ENCODE peak calls at places on chromosome 4, in seven cellular contexts. I is K562, S is HCT116, X is A549, D is HepG2, T is GM12878, Z is SK-N-SH. C is an unnamed sample.

GRCh38 chr4:168272488-168272887 is 46.1 kb downstream of the DDX60 start:
- DNase-seq in T (no peak), X (no peak), S (no peak), I (no peak), D (no peak), Z (no peak), C (no peak)

GRCh38 chr4:149884529-149885206 is 69.0 kb upstream of the IQCM start:
- DNase-seq in S (no peak), Z (no peak), I (no peak), T (no peak), D (no peak), X (no peak), C (no peak)

GRCh38 chr4:3700223-3700622 is 66.0 kb upstream of the ADRA2C start:
- DNase-seq in X (no peak), T (no peak), S (no peak), Z (no peak), D (no peak), I (no peak), C (no peak)

GRCh38 chr4:7073526-7074390 is 5.9 kb upstream of the GRPEL1 start:
- DNase-seq in T (no peak), I (peak), D (peak), Z (peak), S (peak), X (peak), C (peak)

GRCh38 chr4:20137176-20137575 is 114.5 kb upstream of the SLIT2 start:
- DNase-seq in I (no peak), T (no peak), S (no peak), X (no peak), Z (no peak), D (no peak), C (no peak)

GRCh38 chr4:99157478-99157935 is 13.4 kb upstream of the ADH4 start:
- DNase-seq in T (no peak), Z (no peak), I (no peak), X (peak), S (no peak), D (peak), C (no peak)

GRCh38 chr4:5783486-5783885 is 72.5 kb downstream of the EVC start:
- DNase-seq in X (no peak), D (no peak), Z (no peak), I (no peak), T (no peak), S (no peak), C (no peak)

GRCh38 chr4:155954118-155954503 is 445 bp upstream of the CTSO start:
- DNase-seq in T (no peak), Z (no peak), X (no peak), D (no peak), I (no peak), S (no peak), C (no peak)

GRCh38 chr4:72063726-72064125 is 31.9 kb downstream of the NPFFR2 start:
- DNase-seq in X (no peak), I (no peak), D (no peak), Z (no peak), T (no peak), S (no peak), C (no peak)

GRCh38 chr4:121973791-121974190 is 21.9 kb upstream of the TRPC3 start:
- DNase-seq in S (no peak), X (no peak), T (no peak), I (no peak), D (no peak), Z (no peak), C (no peak)

GRCh38 chr4:138576684-138577083 is 334.5 kb upstream of the SLC7A11 start:
- DNase-seq in X (peak), D (peak), I (peak), T (no peak), S (peak), Z (no peak), C (no peak)

GRCh38 chr4:39285853-39286252 is 80.3 kb downstream of the RFC1 start:
- DNase-seq in D (no peak), X (no peak), Z (no peak), S (no peak), I (no peak), T (no peak), C (no peak)

GRCh38 chr4:81084029-81084428 is 53.5 kb downstream of the BMP3 start:
- DNase-seq in X (peak), D (peak), S (no peak), Z (no peak), I (no peak), T (no peak), C (peak)
- TF ChIP-seq REST in X (no peak), D (no peak), S (no peak), Z (no peak), I (no peak), T (no peak), C (no peak)

GRCh38 chr4:152342293-152342692 is 193.6 kb downstream of the FBXW7 start:
- DNase-seq in I (no peak), T (no peak), S (no peak), X (no peak), Z (no peak), D (peak), C (no peak)
- TF ChIP-seq REST in I (no peak), T (no peak), S (no peak), X (no peak), Z (no peak), D (no peak), C (no peak)

GRCh38 chr4:130648570-130648969 is 1552.6 kb downstream of the C4orf33 start:
- DNase-seq in D (peak), X (no peak), S (no peak), Z (no peak), I (no peak), T (no peak), C (no peak)

GRCh38 chr4:130646886-130647285 is 1550.9 kb downstream of the C4orf33 start:
- DNase-seq in D (no peak), X (no peak), I (no peak), Z (no peak), S (no peak), T (no peak), C (no peak)
- TF ChIP-seq REST in D (no peak), X (no peak), I (no peak), Z (no peak), S (no peak), T (no peak), C (no peak)

GRCh38 chr4:76486588-76487276 is 51.7 kb downstream of the SHROOM3 start:
- DNase-seq in Z (no peak), X (no peak), S (no peak), D (no peak), I (no peak), T (no peak), C (no peak)

GRCh38 chr4:76489799-76490176 is 54.8 kb downstream of the SHROOM3 start:
- DNase-seq in Z (no peak), T (no peak), S (no peak), X (no peak), I (no peak), D (no peak), C (no peak)

GRCh38 chr4:76485450-76485849 is 50.4 kb downstream of the SHROOM3 start:
- DNase-seq in I (no peak), X (no peak), Z (no peak), D (peak), T (no peak), S (peak), C (no peak)

GRCh38 chr4:76484654-76485053 is 49.6 kb downstream of the SHROOM3 start:
- DNase-seq in I (no peak), D (no peak), Z (no peak), S (no peak), T (no peak), X (no peak), C (no peak)

GRCh38 chr4:76488905-76489798 is 54.1 kb downstream of the SHROOM3 start:
- DNase-seq in S (no peak), T (no peak), I (no peak), Z (no peak), X (no peak), D (no peak), C (no peak)
- TF ChIP-seq REST in S (no peak), T (no peak), I (no peak), Z (no peak), X (no peak), D (no peak), C (no peak)

GRCh38 chr4:42501624-42502401 is 104.5 kb downstream of the SHISA3 start:
- DNase-seq in X (no peak), T (no peak), S (no peak), Z (no peak), D (no peak), I (no peak), C (no peak)
- TF ChIP-seq REST in X (no peak), T (no peak), S (no peak), Z (no peak), D (no peak), I (no peak), C (no peak)

GRCh38 chr4:127521463-127521862 is 111.3 kb upstream of the INTU start:
- DNase-seq in T (no peak), I (no peak), Z (no peak), D (no peak), S (no peak), X (no peak), C (no peak)

GRCh38 chr4:127523369-127523768 is 109.4 kb upstream of the INTU start:
- DNase-seq in X (no peak), Z (no peak), D (no peak), T (no peak), I (no peak), S (no peak), C (no peak)

GRCh38 chr4:127518022-127518421 is 114.7 kb upstream of the INTU start:
- DNase-seq in T (no peak), I (no peak), X (no peak), S (no peak), Z (no peak), D (no peak), C (no peak)
- TF ChIP-seq REST in T (no peak), I (no peak), X (no peak), S (no peak), Z (no peak), D (no peak), C (no peak)

GRCh38 chr4:25973346-25973745 is 59.3 kb downstream of the SMIM20 start:
- DNase-seq in S (no peak), D (no peak), I (no peak), Z (no peak), T (no peak), X (no peak), C (no peak)

GRCh38 chr4:25966171-25966570 is 52.2 kb downstream of the SMIM20 start:
- DNase-seq in X (no peak), Z (no peak), T (no peak), D (no peak), I (no peak), S (no peak), C (no peak)

GRCh38 chr4:25969374-25969773 is 55.4 kb downstream of the SMIM20 start:
- DNase-seq in D (no peak), S (no peak), I (peak), X (no peak), T (no peak), Z (no peak), C (no peak)

GRCh38 chr4:25970691-25971427 is 56.8 kb downstream of the SMIM20 start:
- DNase-seq in D (peak), I (no peak), S (no peak), T (no peak), Z (no peak), X (no peak), C (no peak)

GRCh38 chr4:25970241-25970675 is 56.2 kb downstream of the SMIM20 start:
- DNase-seq in D (no peak), X (no peak), Z (no peak), T (no peak), I (no peak), S (no peak), C (no peak)
- TF ChIP-seq REST in D (no peak), X (no peak), Z (no peak), T (no peak), I (no peak), S (no peak), C (no peak)

C was measured in Panc1.